ENCODE peak calls at places on chromosomes 6 and 20, in six cellular contexts. One of them, this sample, is unnamed.

GRCh38 chr6:37317312-37318038 is 36.3 kb upstream of the RNF8 start:
- DNase-seq in activated naive CD8-positive, alpha-beta T cell treated with anti-CD3 and anti-CD28 coated beads, Interleukin-2, amount 50 U/mL, for 16 hours: no peak
- DNase-seq in psoas muscle: no peak
- DNase-seq in AG09319: no peak
- DNase-seq in SK-MEL-5: peak; percentile 92
- DNase-seq in activated T-cell treated with anti-CD3 and anti-CD28 coated beads, Interleukin-2, amount 50 U/mL, for 4 hours: no peak
- DNase-seq in this sample: no peak

GRCh38 chr6:159693894-159694545 is 979 bp upstream of the SOD2 start:
- DNase-seq in activated naive CD8-positive, alpha-beta T cell treated with anti-CD3 and anti-CD28 coated beads, Interleukin-2, amount 50 U/mL, for 16 hours: no peak
- DNase-seq in psoas muscle: no peak
- DNase-seq in AG09319: no peak
- DNase-seq in SK-MEL-5: no peak
- DNase-seq in activated T-cell treated with anti-CD3 and anti-CD28 coated beads, Interleukin-2, amount 50 U/mL, for 4 hours: peak; percentile 11
- DNase-seq in this sample: no peak

GRCh38 chr6:169162968-169163903 is 90.4 kb downstream of the THBS2 start:
- DNase-seq in activated naive CD8-positive, alpha-beta T cell treated with anti-CD3 and anti-CD28 coated beads, Interleukin-2, amount 50 U/mL, for 16 hours: no peak
- DNase-seq in psoas muscle: peak; percentile 60
- DNase-seq in AG09319: peak; percentile 93
- DNase-seq in SK-MEL-5: peak; percentile 43
- DNase-seq in activated T-cell treated with anti-CD3 and anti-CD28 coated beads, Interleukin-2, amount 50 U/mL, for 4 hours: no peak
- DNase-seq in this sample: no peak

GRCh38 chr6:144119376-144119775 is 24.0 kb upstream of the SF3B5 start:
- DNase-seq in activated naive CD8-positive, alpha-beta T cell treated with anti-CD3 and anti-CD28 coated beads, Interleukin-2, amount 50 U/mL, for 16 hours: no peak
- DNase-seq in psoas muscle: no peak
- DNase-seq in AG09319: no peak
- DNase-seq in SK-MEL-5: no peak
- DNase-seq in activated T-cell treated with anti-CD3 and anti-CD28 coated beads, Interleukin-2, amount 50 U/mL, for 4 hours: no peak
- DNase-seq in this sample: no peak

GRCh38 chr6:101490857-101491256 is 97.3 kb downstream of the GRIK2 start:
- DNase-seq in activated naive CD8-positive, alpha-beta T cell treated with anti-CD3 and anti-CD28 coated beads, Interleukin-2, amount 50 U/mL, for 16 hours: no peak
- DNase-seq in psoas muscle: no peak
- DNase-seq in AG09319: no peak
- DNase-seq in SK-MEL-5: no peak
- DNase-seq in activated T-cell treated with anti-CD3 and anti-CD28 coated beads, Interleukin-2, amount 50 U/mL, for 4 hours: no peak
- DNase-seq in this sample: no peak

GRCh38 chr6:29211488-29211887 is 40.8 kb downstream of the OR2J2 start:
- DNase-seq in activated naive CD8-positive, alpha-beta T cell treated with anti-CD3 and anti-CD28 coated beads, Interleukin-2, amount 50 U/mL, for 16 hours: no peak
- DNase-seq in psoas muscle: no peak
- DNase-seq in AG09319: no peak
- DNase-seq in SK-MEL-5: no peak
- DNase-seq in activated T-cell treated with anti-CD3 and anti-CD28 coated beads, Interleukin-2, amount 50 U/mL, for 4 hours: no peak
- DNase-seq in this sample: no peak

GRCh38 chr6:4489538-4489937 is 286.7 kb upstream of the CDYL start:
- DNase-seq in activated naive CD8-positive, alpha-beta T cell treated with anti-CD3 and anti-CD28 coated beads, Interleukin-2, amount 50 U/mL, for 16 hours: no peak
- DNase-seq in psoas muscle: no peak
- DNase-seq in AG09319: no peak
- DNase-seq in SK-MEL-5: no peak
- DNase-seq in activated T-cell treated with anti-CD3 and anti-CD28 coated beads, Interleukin-2, amount 50 U/mL, for 4 hours: no peak
- DNase-seq in this sample: no peak

GRCh38 chr6:43076093-43076927 is at the start of gene PTK7:
- DNase-seq in activated naive CD8-positive, alpha-beta T cell treated with anti-CD3 and anti-CD28 coated beads, Interleukin-2, amount 50 U/mL, for 16 hours: no peak
- DNase-seq in psoas muscle: no peak
- DNase-seq in AG09319: no peak
- DNase-seq in SK-MEL-5: peak; percentile 52
- DNase-seq in activated T-cell treated with anti-CD3 and anti-CD28 coated beads, Interleukin-2, amount 50 U/mL, for 4 hours: peak; percentile 21
- DNase-seq in this sample: no peak

GRCh38 chr6:7338031-7338430 is 25.0 kb upstream of the SSR1 start:
- DNase-seq in activated naive CD8-positive, alpha-beta T cell treated with anti-CD3 and anti-CD28 coated beads, Interleukin-2, amount 50 U/mL, for 16 hours: no peak
- DNase-seq in psoas muscle: no peak
- DNase-seq in AG09319: no peak
- DNase-seq in SK-MEL-5: no peak
- DNase-seq in activated T-cell treated with anti-CD3 and anti-CD28 coated beads, Interleukin-2, amount 50 U/mL, for 4 hours: no peak
- DNase-seq in this sample: no peak

GRCh38 chr20:19885981-19886665 is 128.1 kb downstream of the RIN2 start:
- DNase-seq in activated naive CD8-positive, alpha-beta T cell treated with anti-CD3 and anti-CD28 coated beads, Interleukin-2, amount 50 U/mL, for 16 hours: no peak
- DNase-seq in psoas muscle: peak; percentile 74
- DNase-seq in AG09319: no peak
- DNase-seq in SK-MEL-5: no peak
- DNase-seq in activated T-cell treated with anti-CD3 and anti-CD28 coated beads, Interleukin-2, amount 50 U/mL, for 4 hours: no peak
- DNase-seq in this sample: peak; percentile 40

GRCh38 chr6:131038612-131039344 is 24.3 kb downstream of the EPB41L2 start:
- DNase-seq in activated naive CD8-positive, alpha-beta T cell treated with anti-CD3 and anti-CD28 coated beads, Interleukin-2, amount 50 U/mL, for 16 hours: no peak
- DNase-seq in psoas muscle: no peak
- DNase-seq in AG09319: no peak
- DNase-seq in SK-MEL-5: no peak
- DNase-seq in activated T-cell treated with anti-CD3 and anti-CD28 coated beads, Interleukin-2, amount 50 U/mL, for 4 hours: no peak
- DNase-seq in this sample: no peak

GRCh38 chr6:30322527-30323501 is 3.9 kb upstream of the TRIM39 start:
- DNase-seq in activated naive CD8-positive, alpha-beta T cell treated with anti-CD3 and anti-CD28 coated beads, Interleukin-2, amount 50 U/mL, for 16 hours: no peak
- DNase-seq in psoas muscle: peak; percentile 48
- DNase-seq in AG09319: no peak
- DNase-seq in SK-MEL-5: no peak
- DNase-seq in activated T-cell treated with anti-CD3 and anti-CD28 coated beads, Interleukin-2, amount 50 U/mL, for 4 hours: peak; percentile 25
- DNase-seq in this sample: no peak

GRCh38 chr20:22333885-22334545 is 250.4 kb downstream of the FOXA2 start:
- DNase-seq in activated naive CD8-positive, alpha-beta T cell treated with anti-CD3 and anti-CD28 coated beads, Interleukin-2, amount 50 U/mL, for 16 hours: no peak
- DNase-seq in psoas muscle: peak; percentile 56
- DNase-seq in AG09319: no peak
- DNase-seq in SK-MEL-5: peak; percentile 75
- DNase-seq in activated T-cell treated with anti-CD3 and anti-CD28 coated beads, Interleukin-2, amount 50 U/mL, for 4 hours: no peak
- DNase-seq in this sample: no peak

GRCh38 chr6:25193147-25193864 is 85.9 kb upstream of the CARMIL1 start:
- DNase-seq in activated naive CD8-positive, alpha-beta T cell treated with anti-CD3 and anti-CD28 coated beads, Interleukin-2, amount 50 U/mL, for 16 hours: no peak
- DNase-seq in psoas muscle: no peak
- DNase-seq in AG09319: peak; percentile 93
- DNase-seq in SK-MEL-5: no peak
- DNase-seq in activated T-cell treated with anti-CD3 and anti-CD28 coated beads, Interleukin-2, amount 50 U/mL, for 4 hours: no peak
- DNase-seq in this sample: no peak

GRCh38 chr20:53517146-53517545 is 76.5 kb downstream of the ZNF217 start:
- DNase-seq in activated naive CD8-positive, alpha-beta T cell treated with anti-CD3 and anti-CD28 coated beads, Interleukin-2, amount 50 U/mL, for 16 hours: no peak
- DNase-seq in psoas muscle: no peak
- DNase-seq in AG09319: no peak
- DNase-seq in SK-MEL-5: peak; percentile 23
- DNase-seq in activated T-cell treated with anti-CD3 and anti-CD28 coated beads, Interleukin-2, amount 50 U/mL, for 4 hours: no peak
- DNase-seq in this sample: no peak

GRCh38 chr6:23537828-23538227 is 588.2 kb upstream of the NRSN1 start:
- DNase-seq in activated naive CD8-positive, alpha-beta T cell treated with anti-CD3 and anti-CD28 coated beads, Interleukin-2, amount 50 U/mL, for 16 hours: no peak
- DNase-seq in psoas muscle: no peak
- DNase-seq in AG09319: no peak
- DNase-seq in SK-MEL-5: no peak
- DNase-seq in activated T-cell treated with anti-CD3 and anti-CD28 coated beads, Interleukin-2, amount 50 U/mL, for 4 hours: no peak
- DNase-seq in this sample: no peak

GRCh38 chr6:158290659-158291058 is 21.6 kb upstream of the TULP4 start:
- DNase-seq in activated naive CD8-positive, alpha-beta T cell treated with anti-CD3 and anti-CD28 coated beads, Interleukin-2, amount 50 U/mL, for 16 hours: peak; percentile 29
- DNase-seq in psoas muscle: no peak
- DNase-seq in AG09319: no peak
- DNase-seq in SK-MEL-5: no peak
- DNase-seq in activated T-cell treated with anti-CD3 and anti-CD28 coated beads, Interleukin-2, amount 50 U/mL, for 4 hours: peak; percentile 44
- DNase-seq in this sample: no peak

GRCh38 chr6:159915397-159915796 is 24.6 kb downstream of the MAS1 start:
- DNase-seq in activated naive CD8-positive, alpha-beta T cell treated with anti-CD3 and anti-CD28 coated beads, Interleukin-2, amount 50 U/mL, for 16 hours: no peak
- DNase-seq in psoas muscle: no peak
- DNase-seq in AG09319: no peak
- DNase-seq in SK-MEL-5: no peak
- DNase-seq in activated T-cell treated with anti-CD3 and anti-CD28 coated beads, Interleukin-2, amount 50 U/mL, for 4 hours: no peak
- DNase-seq in this sample: no peak

GRCh38 chr6:19719691-19720127 is 117.5 kb upstream of the ID4 start:
- DNase-seq in activated naive CD8-positive, alpha-beta T cell treated with anti-CD3 and anti-CD28 coated beads, Interleukin-2, amount 50 U/mL, for 16 hours: no peak
- DNase-seq in psoas muscle: no peak
- DNase-seq in AG09319: peak; percentile 19
- DNase-seq in SK-MEL-5: no peak
- DNase-seq in activated T-cell treated with anti-CD3 and anti-CD28 coated beads, Interleukin-2, amount 50 U/mL, for 4 hours: no peak
- DNase-seq in this sample: no peak

GRCh38 chr6:353642-354614 is 37.6 kb upstream of the IRF4 start:
- DNase-seq in activated naive CD8-positive, alpha-beta T cell treated with anti-CD3 and anti-CD28 coated beads, Interleukin-2, amount 50 U/mL, for 16 hours: no peak
- DNase-seq in psoas muscle: no peak
- DNase-seq in AG09319: no peak
- DNase-seq in SK-MEL-5: no peak
- DNase-seq in activated T-cell treated with anti-CD3 and anti-CD28 coated beads, Interleukin-2, amount 50 U/mL, for 4 hours: no peak
- DNase-seq in this sample: no peak